ENCODE peak calls at places on chromosomes 16 and 17, in six cellular contexts. H is fibroblast of the aortic adventitia, R is A549, S is tibial nerve, B is upper lobe of right lung, D is WERI-Rb-1. G is an unnamed sample.

GRCh38 chr16:59046335-59046734 is 312.2 kb upstream of the GOT2 start:
- DNase-seq in H (no peak), R (no peak), S (no peak), B (no peak), D (no peak), G (no peak)

GRCh38 chr17:61389670-61390478 is 9.8 kb upstream of the TBX2 start:
- DNase-seq in H (peak), R (peak), S (no peak), B (peak), D (peak), G (peak)

GRCh38 chr16:55861288-55861687 is 13.9 kb downstream of the CES5A start:
- DNase-seq in H (no peak), R (no peak), S (no peak), B (no peak), D (no peak), G (no peak)

GRCh38 chr17:42979511-42980273 is at the start of gene PTGES3L:
- DNase-seq in H (peak), R (peak), S (no peak), B (no peak), D (peak), G (peak)

GRCh38 chr16:66408181-66409048 is 18.7 kb upstream of the BEAN1 start:
- DNase-seq in H (peak), R (peak), S (no peak), B (no peak), D (no peak), G (no peak)

GRCh38 chr17:5705081-5705875 is 121.0 kb upstream of the NLRP1 start:
- DNase-seq in H (peak), R (no peak), S (no peak), B (no peak), D (peak), G (no peak)

GRCh38 chr16:57235128-57236092 is 9.6 kb upstream of the ARL2BP start:
- DNase-seq in H (peak), R (no peak), S (no peak), B (no peak), D (no peak), G (no peak)

GRCh38 chr17:7250655-7251329 is 742 bp downstream of the CTDNEP1 start:
- DNase-seq in H (no peak), R (no peak), S (no peak), B (no peak), D (no peak), G (no peak)

GRCh38 chr17:39665642-39666221 is 583 bp downstream of the TCAP start:
- DNase-seq in H (no peak), R (peak), S (no peak), B (no peak), D (peak), G (no peak)

GRCh38 chr16:77590707-77591106 is 131.6 kb upstream of the NUDT7 start:
- DNase-seq in H (no peak), R (no peak), S (no peak), B (no peak), D (no peak), G (no peak)

GRCh38 chr16:24493859-24494258 is 45.5 kb upstream of the RBBP6 start:
- DNase-seq in H (no peak), R (peak), S (no peak), B (peak), D (no peak), G (no peak)

GRCh38 chr17:45824901-45825492 is 19.7 kb upstream of the SPPL2C start:
- DNase-seq in H (no peak), R (no peak), S (no peak), B (no peak), D (peak), G (no peak)

GRCh38 chr17:49986396-49987289 is 8.4 kb downstream of the DLX3 start:
- DNase-seq in H (no peak), R (no peak), S (no peak), B (no peak), D (no peak), G (no peak)

GRCh38 chr17:8836821-8837426 is 30.6 kb downstream of the PIK3R6 start:
- DNase-seq in H (no peak), R (no peak), S (no peak), B (no peak), D (no peak), G (no peak)

GRCh38 chr17:40303706-40304450 is 5.1 kb upstream of the RARA start:
- DNase-seq in H (peak), R (no peak), S (no peak), B (no peak), D (no peak), G (no peak)

GRCh38 chr16:87248704-87249103 is 68.5 kb downstream of the C16orf95 start:
- DNase-seq in H (no peak), R (no peak), S (no peak), B (no peak), D (no peak), G (no peak)

GRCh38 chr17:39738568-39738901 is 797 bp downstream of the GRB7 start:
- DNase-seq in H (no peak), R (peak), S (no peak), B (no peak), D (no peak), G (peak)

GRCh38 chr17:44117351-44117750 is 6.1 kb downstream of the HDAC5 start:
- DNase-seq in H (no peak), R (no peak), S (no peak), B (no peak), D (no peak), G (no peak)

GRCh38 chr16:66851166-66851964 is 7.2 kb downstream of the CA7 start:
- DNase-seq in H (no peak), R (no peak), S (no peak), B (no peak), D (no peak), G (no peak)

GRCh38 chr17:13114601-13115024 is 96.8 kb upstream of the ELAC2 start:
- DNase-seq in H (peak), R (peak), S (no peak), B (no peak), D (peak), G (no peak)

GRCh38 chr17:28714281-28714680 is 2.6 kb upstream of the PROCA1 start:
- DNase-seq in H (no peak), R (peak), S (no peak), B (no peak), D (no peak), G (no peak)
- TF ChIP-seq CTCF in H (no peak), R (peak), S (no peak), B (no peak), D (peak), G (no peak)

DNA sequence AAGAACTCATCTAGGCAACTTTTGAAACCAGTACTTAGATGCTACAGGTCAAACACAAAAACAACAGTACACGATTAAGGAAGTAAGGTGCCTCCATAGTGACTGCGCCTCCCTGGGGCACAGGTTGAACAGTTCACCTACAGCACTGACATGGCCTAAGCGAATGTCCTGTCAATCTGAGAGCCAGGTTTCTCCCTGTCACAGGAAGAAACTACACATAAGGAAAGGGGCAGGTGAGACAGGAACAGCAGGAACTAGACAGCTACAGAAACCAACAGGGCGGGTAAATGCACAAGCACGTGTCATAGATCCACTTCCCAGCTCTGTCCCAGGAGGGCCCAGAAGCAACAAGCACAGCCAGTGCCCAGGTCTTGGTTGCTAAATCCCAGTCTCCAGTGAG is 8.0 kb upstream of the ARHGDIA start:
- DNase-seq in H (no peak), R (no peak), S (no peak), B (no peak), D (no peak), G (no peak)
- TF ChIP-seq CTCF in H (no peak), R (no peak), S (no peak), B (no peak), D (no peak), G (no peak)

GRCh38 chr16:31427441-31428276 is 501 bp downstream of the COX6A2 start:
- DNase-seq in H (peak), R (no peak), S (no peak), B (peak), D (no peak), G (peak)

GRCh38 chr16:31430380-31431052 is 2.4 kb upstream of the COX6A2 start:
- DNase-seq in H (no peak), R (no peak), S (no peak), B (no peak), D (no peak), G (no peak)

GRCh38 chr16:31428277-31428597 is at the start of gene COX6A2:
- DNase-seq in H (no peak), R (no peak), S (no peak), B (peak), D (no peak), G (no peak)

GRCh38 chr16:31429314-31429713 is 1.2 kb upstream of the COX6A2 start:
- DNase-seq in H (no peak), R (no peak), S (no peak), B (no peak), D (no peak), G (no peak)

DNA sequence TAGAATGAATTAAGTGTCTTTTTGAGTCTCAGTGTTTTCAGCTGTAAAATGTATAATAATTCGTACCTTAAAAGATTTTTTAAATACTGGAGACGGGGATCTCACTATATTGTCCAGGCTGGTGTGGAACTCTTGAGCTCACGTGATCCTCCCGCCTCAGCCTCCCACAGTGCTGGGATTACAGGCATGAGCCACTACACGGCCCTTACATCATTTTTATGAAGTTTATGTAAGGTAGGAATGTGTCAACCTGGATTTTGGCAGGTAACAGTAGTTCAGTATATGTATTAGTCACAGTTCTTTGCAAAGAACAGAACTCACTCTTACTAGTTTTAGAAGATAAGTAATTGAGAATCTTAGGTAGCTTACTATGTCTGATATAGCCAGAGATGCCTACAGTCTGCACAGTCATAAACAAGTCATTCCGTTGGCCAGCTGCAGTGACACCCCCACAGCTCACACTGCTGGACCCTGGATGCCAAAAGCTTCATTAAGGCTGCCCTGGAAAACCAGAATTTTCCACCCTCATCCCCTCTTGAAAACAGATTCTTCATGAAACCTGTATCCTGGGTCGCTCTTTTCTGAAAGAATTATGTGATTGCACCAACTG is 583 bp upstream of the COX6A2 start:
- DNase-seq in H (no peak), R (no peak), S (no peak), B (no peak), D (no peak), G (no peak)
- TF ChIP-seq CTCF in H (no peak), R (no peak), S (no peak), B (no peak), D (no peak), G (no peak)

GRCh38 chr16:51084074-51084928 is 66.8 kb downstream of the SALL1 start:
- DNase-seq in H (peak), R (no peak), S (no peak), B (no peak), D (no peak), G (no peak)
- TF ChIP-seq CTCF in H (no peak), R (no peak), S (no peak), B (no peak), D (no peak), G (no peak)

GRCh38 chr16:30378236-30379164 is 3.9 kb downstream of the SEPTIN1 start:
- DNase-seq in H (peak), R (peak), S (peak), B (peak), D (peak), G (peak)
- TF ChIP-seq CTCF in H (peak), R (no peak), S (peak), B (no peak), D (peak), G (no peak)

GRCh38 chr16:11218324-11218962 is 37.6 kb downstream of the SOCS1 start:
- DNase-seq in H (no peak), R (peak), S (no peak), B (no peak), D (no peak), G (no peak)
- TF ChIP-seq CTCF in H (peak), R (peak), S (no peak), B (peak), D (peak), G (peak)

DNA sequence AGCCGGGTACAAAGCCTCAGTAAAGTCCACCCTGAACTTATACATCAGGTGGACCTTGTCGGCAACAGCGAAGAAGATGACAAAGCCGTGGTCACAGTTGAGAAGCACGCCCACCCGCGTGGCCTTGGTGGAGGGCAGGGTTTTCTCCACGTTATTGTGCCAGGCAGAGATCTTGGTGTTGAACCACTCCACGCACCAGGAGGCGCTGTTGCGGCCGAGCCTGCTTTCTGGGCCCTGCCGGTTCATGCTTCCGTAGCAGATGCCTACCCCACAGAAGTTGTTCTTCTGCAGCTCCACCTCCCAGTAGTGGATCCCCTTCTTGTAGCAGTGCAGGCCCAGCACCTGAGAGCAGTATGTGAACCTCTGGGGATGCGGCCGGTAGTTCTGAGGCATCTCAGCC is 22.1 kb downstream of the TRIM25 start:
- DNase-seq in H (no peak), R (peak), S (no peak), B (peak), D (peak), G (peak)
- TF ChIP-seq CTCF in H (peak), R (peak), S (no peak), B (peak), D (peak), G (peak)